ENCODE peak calls at places on chromosomes 6 and 20, in eight cellular contexts. One of them, this sample, is unnamed.

GRCh38 chr6:106997392-106998257 is 23.1 kb upstream of the CD24 start:
- DNase-seq in CD8-positive, alpha-beta T cell: peak
- DNase-seq in activated CD4-positive, alpha-beta T cell treated with anti-CD3 and anti-CD28 coated beads, Interleukin-2, amount 50 U/mL, for 1 hour: peak
- DNase-seq in ovary: peak
- DNase-seq in islet precursor cell: peak
- DNase-seq in AG08395: peak
- DNase-seq in glomerular endothelial cell: no peak
- DNase-seq in foreskin fibroblast: peak
- DNase-seq in this sample: peak

GRCh38 chr6:4577406-4577805 is 198.8 kb upstream of the CDYL start:
- DNase-seq in CD8-positive, alpha-beta T cell: no peak
- DNase-seq in activated CD4-positive, alpha-beta T cell treated with anti-CD3 and anti-CD28 coated beads, Interleukin-2, amount 50 U/mL, for 1 hour: no peak
- DNase-seq in ovary: no peak
- DNase-seq in islet precursor cell: no peak
- DNase-seq in AG08395: peak
- DNase-seq in glomerular endothelial cell: no peak
- DNase-seq in foreskin fibroblast: peak
- DNase-seq in this sample: no peak

GRCh38 chr20:17036546-17036945 is 190.3 kb upstream of the PCSK2 start:
- DNase-seq in CD8-positive, alpha-beta T cell: no peak
- DNase-seq in activated CD4-positive, alpha-beta T cell treated with anti-CD3 and anti-CD28 coated beads, Interleukin-2, amount 50 U/mL, for 1 hour: no peak
- DNase-seq in ovary: no peak
- DNase-seq in islet precursor cell: peak
- DNase-seq in AG08395: no peak
- DNase-seq in glomerular endothelial cell: no peak
- DNase-seq in foreskin fibroblast: no peak
- DNase-seq in this sample: no peak

GRCh38 chr6:153059757-153060156 is 57.2 kb upstream of the MTRF1L start:
- DNase-seq in CD8-positive, alpha-beta T cell: no peak
- DNase-seq in activated CD4-positive, alpha-beta T cell treated with anti-CD3 and anti-CD28 coated beads, Interleukin-2, amount 50 U/mL, for 1 hour: no peak
- DNase-seq in ovary: no peak
- DNase-seq in islet precursor cell: no peak
- DNase-seq in AG08395: no peak
- DNase-seq in glomerular endothelial cell: no peak
- DNase-seq in foreskin fibroblast: no peak
- DNase-seq in this sample: no peak

GRCh38 chr6:43250992-43251373 is 7.7 kb downstream of the TTBK1 start:
- DNase-seq in CD8-positive, alpha-beta T cell: no peak
- DNase-seq in activated CD4-positive, alpha-beta T cell treated with anti-CD3 and anti-CD28 coated beads, Interleukin-2, amount 50 U/mL, for 1 hour: no peak
- DNase-seq in ovary: no peak
- DNase-seq in islet precursor cell: no peak
- DNase-seq in AG08395: no peak
- DNase-seq in glomerular endothelial cell: no peak
- DNase-seq in foreskin fibroblast: no peak
- DNase-seq in this sample: no peak

GRCh38 chr20:25987073-25987927 is 290.6 kb upstream of the ZNF337 start:
- DNase-seq in CD8-positive, alpha-beta T cell: peak
- DNase-seq in activated CD4-positive, alpha-beta T cell treated with anti-CD3 and anti-CD28 coated beads, Interleukin-2, amount 50 U/mL, for 1 hour: peak
- DNase-seq in ovary: peak
- DNase-seq in islet precursor cell: peak
- DNase-seq in AG08395: peak
- DNase-seq in glomerular endothelial cell: no peak
- DNase-seq in foreskin fibroblast: no peak
- DNase-seq in this sample: peak

GRCh38 chr6:90072961-90073464 is 178.7 kb downstream of the GJA10 start:
- DNase-seq in CD8-positive, alpha-beta T cell: no peak
- DNase-seq in activated CD4-positive, alpha-beta T cell treated with anti-CD3 and anti-CD28 coated beads, Interleukin-2, amount 50 U/mL, for 1 hour: no peak
- DNase-seq in ovary: no peak
- DNase-seq in islet precursor cell: no peak
- DNase-seq in AG08395: no peak
- DNase-seq in glomerular endothelial cell: no peak
- DNase-seq in foreskin fibroblast: no peak
- DNase-seq in this sample: no peak

GRCh38 chr6:73031094-73031782 is 194.1 kb downstream of the KHDC1L start:
- DNase-seq in CD8-positive, alpha-beta T cell: no peak
- DNase-seq in activated CD4-positive, alpha-beta T cell treated with anti-CD3 and anti-CD28 coated beads, Interleukin-2, amount 50 U/mL, for 1 hour: no peak
- DNase-seq in ovary: no peak
- DNase-seq in islet precursor cell: no peak
- DNase-seq in AG08395: no peak
- DNase-seq in glomerular endothelial cell: no peak
- DNase-seq in foreskin fibroblast: no peak
- DNase-seq in this sample: no peak

GRCh38 chr6:135739288-135739687 is 112.2 kb upstream of the PDE7B start:
- DNase-seq in CD8-positive, alpha-beta T cell: no peak
- DNase-seq in activated CD4-positive, alpha-beta T cell treated with anti-CD3 and anti-CD28 coated beads, Interleukin-2, amount 50 U/mL, for 1 hour: no peak
- DNase-seq in ovary: no peak
- DNase-seq in islet precursor cell: no peak
- DNase-seq in AG08395: peak
- DNase-seq in glomerular endothelial cell: no peak
- DNase-seq in foreskin fibroblast: no peak
- DNase-seq in this sample: no peak

GRCh38 chr6:49454787-49455709 is 8.0 kb downstream of the MMUT start:
- DNase-seq in CD8-positive, alpha-beta T cell: no peak
- DNase-seq in activated CD4-positive, alpha-beta T cell treated with anti-CD3 and anti-CD28 coated beads, Interleukin-2, amount 50 U/mL, for 1 hour: no peak
- DNase-seq in ovary: no peak
- DNase-seq in islet precursor cell: no peak
- DNase-seq in AG08395: no peak
- DNase-seq in glomerular endothelial cell: no peak
- DNase-seq in foreskin fibroblast: no peak
- DNase-seq in this sample: no peak

GRCh38 chr6:51818520-51819022 is 268.8 kb downstream of the PKHD1 start:
- DNase-seq in CD8-positive, alpha-beta T cell: no peak
- DNase-seq in activated CD4-positive, alpha-beta T cell treated with anti-CD3 and anti-CD28 coated beads, Interleukin-2, amount 50 U/mL, for 1 hour: no peak
- DNase-seq in ovary: no peak
- DNase-seq in islet precursor cell: no peak
- DNase-seq in AG08395: no peak
- DNase-seq in glomerular endothelial cell: no peak
- DNase-seq in foreskin fibroblast: no peak
- DNase-seq in this sample: no peak

GRCh38 chr6:157047951-157048350 is 270.8 kb downstream of the ARID1B start:
- DNase-seq in CD8-positive, alpha-beta T cell: no peak
- DNase-seq in activated CD4-positive, alpha-beta T cell treated with anti-CD3 and anti-CD28 coated beads, Interleukin-2, amount 50 U/mL, for 1 hour: no peak
- DNase-seq in ovary: no peak
- DNase-seq in islet precursor cell: no peak
- DNase-seq in AG08395: no peak
- DNase-seq in glomerular endothelial cell: no peak
- DNase-seq in foreskin fibroblast: no peak
- DNase-seq in this sample: no peak

GRCh38 chr20:23097636-23098580 is 11.8 kb upstream of the CD93 start:
- DNase-seq in CD8-positive, alpha-beta T cell: no peak
- DNase-seq in activated CD4-positive, alpha-beta T cell treated with anti-CD3 and anti-CD28 coated beads, Interleukin-2, amount 50 U/mL, for 1 hour: no peak
- DNase-seq in ovary: no peak
- DNase-seq in islet precursor cell: no peak
- DNase-seq in AG08395: no peak
- DNase-seq in glomerular endothelial cell: no peak
- DNase-seq in foreskin fibroblast: no peak
- DNase-seq in this sample: no peak

GRCh38 chr6:158852312-158853071 is 33.3 kb upstream of the EZR start:
- DNase-seq in CD8-positive, alpha-beta T cell: peak
- DNase-seq in activated CD4-positive, alpha-beta T cell treated with anti-CD3 and anti-CD28 coated beads, Interleukin-2, amount 50 U/mL, for 1 hour: no peak
- DNase-seq in ovary: no peak
- DNase-seq in islet precursor cell: peak
- DNase-seq in AG08395: no peak
- DNase-seq in glomerular endothelial cell: no peak
- DNase-seq in foreskin fibroblast: no peak
- DNase-seq in this sample: no peak

GRCh38 chr6:151690768-151691562 is 116.5 kb upstream of the ESR1 start:
- DNase-seq in CD8-positive, alpha-beta T cell: no peak
- DNase-seq in activated CD4-positive, alpha-beta T cell treated with anti-CD3 and anti-CD28 coated beads, Interleukin-2, amount 50 U/mL, for 1 hour: no peak
- DNase-seq in ovary: no peak
- DNase-seq in islet precursor cell: no peak
- DNase-seq in AG08395: peak
- DNase-seq in glomerular endothelial cell: no peak
- DNase-seq in foreskin fibroblast: peak
- DNase-seq in this sample: no peak

GRCh38 chr20:34475979-34476736 is 40.1 kb upstream of the DYNLRB1 start:
- DNase-seq in CD8-positive, alpha-beta T cell: peak
- DNase-seq in activated CD4-positive, alpha-beta T cell treated with anti-CD3 and anti-CD28 coated beads, Interleukin-2, amount 50 U/mL, for 1 hour: peak
- DNase-seq in ovary: peak
- DNase-seq in islet precursor cell: peak
- DNase-seq in AG08395: peak
- DNase-seq in glomerular endothelial cell: no peak
- DNase-seq in foreskin fibroblast: no peak
- DNase-seq in this sample: peak

GRCh38 chr20:44900231-44900854 is 9.5 kb upstream of the PABPC1L start:
- DNase-seq in CD8-positive, alpha-beta T cell: no peak
- DNase-seq in activated CD4-positive, alpha-beta T cell treated with anti-CD3 and anti-CD28 coated beads, Interleukin-2, amount 50 U/mL, for 1 hour: no peak
- DNase-seq in ovary: no peak
- DNase-seq in islet precursor cell: no peak
- DNase-seq in AG08395: no peak
- DNase-seq in glomerular endothelial cell: no peak
- DNase-seq in foreskin fibroblast: no peak
- DNase-seq in this sample: no peak

GRCh38 chr20:8996817-8997512 is 71.9 kb upstream of the PLCB4 start:
- DNase-seq in CD8-positive, alpha-beta T cell: no peak
- DNase-seq in activated CD4-positive, alpha-beta T cell treated with anti-CD3 and anti-CD28 coated beads, Interleukin-2, amount 50 U/mL, for 1 hour: no peak
- DNase-seq in ovary: no peak
- DNase-seq in islet precursor cell: no peak
- DNase-seq in AG08395: no peak
- DNase-seq in glomerular endothelial cell: no peak
- DNase-seq in foreskin fibroblast: no peak
- DNase-seq in this sample: no peak

GRCh38 chr6:10403385-10404106 is 11.3 kb downstream of the TFAP2A start:
- DNase-seq in CD8-positive, alpha-beta T cell: no peak
- DNase-seq in activated CD4-positive, alpha-beta T cell treated with anti-CD3 and anti-CD28 coated beads, Interleukin-2, amount 50 U/mL, for 1 hour: no peak
- DNase-seq in ovary: no peak
- DNase-seq in islet precursor cell: peak
- DNase-seq in AG08395: peak
- DNase-seq in glomerular endothelial cell: no peak
- DNase-seq in foreskin fibroblast: peak
- DNase-seq in this sample: no peak

GRCh38 chr6:104625536-104625935 is 234.2 kb downstream of the HACE1 start:
- DNase-seq in CD8-positive, alpha-beta T cell: no peak
- DNase-seq in activated CD4-positive, alpha-beta T cell treated with anti-CD3 and anti-CD28 coated beads, Interleukin-2, amount 50 U/mL, for 1 hour: no peak
- DNase-seq in ovary: no peak
- DNase-seq in islet precursor cell: peak
- DNase-seq in AG08395: peak
- DNase-seq in glomerular endothelial cell: no peak
- DNase-seq in foreskin fibroblast: peak
- DNase-seq in this sample: no peak

GRCh38 chr6:82612475-82612874 is 248.9 kb downstream of the TPBG start:
- DNase-seq in CD8-positive, alpha-beta T cell: no peak
- DNase-seq in activated CD4-positive, alpha-beta T cell treated with anti-CD3 and anti-CD28 coated beads, Interleukin-2, amount 50 U/mL, for 1 hour: no peak
- DNase-seq in ovary: no peak
- DNase-seq in islet precursor cell: no peak
- DNase-seq in AG08395: no peak
- DNase-seq in glomerular endothelial cell: no peak
- DNase-seq in foreskin fibroblast: no peak
- DNase-seq in this sample: no peak

GRCh38 chr6:159819098-159819497 is 19.0 kb downstream of the PNLDC1 start:
- DNase-seq in CD8-positive, alpha-beta T cell: no peak
- DNase-seq in activated CD4-positive, alpha-beta T cell treated with anti-CD3 and anti-CD28 coated beads, Interleukin-2, amount 50 U/mL, for 1 hour: no peak
- DNase-seq in ovary: no peak
- DNase-seq in islet precursor cell: no peak
- DNase-seq in AG08395: no peak
- DNase-seq in glomerular endothelial cell: no peak
- DNase-seq in foreskin fibroblast: no peak
- DNase-seq in this sample: no peak

GRCh38 chr20:15176929-15177328 is 839.5 kb upstream of the FLRT3 start:
- DNase-seq in CD8-positive, alpha-beta T cell: no peak
- DNase-seq in activated CD4-positive, alpha-beta T cell treated with anti-CD3 and anti-CD28 coated beads, Interleukin-2, amount 50 U/mL, for 1 hour: no peak
- DNase-seq in ovary: no peak
- DNase-seq in islet precursor cell: no peak
- DNase-seq in AG08395: no peak
- DNase-seq in glomerular endothelial cell: no peak
- DNase-seq in foreskin fibroblast: no peak
- DNase-seq in this sample: no peak

GRCh38 chr6:91341473-91341872 is 754.6 kb upstream of the MAP3K7 start:
- DNase-seq in CD8-positive, alpha-beta T cell: no peak
- DNase-seq in activated CD4-positive, alpha-beta T cell treated with anti-CD3 and anti-CD28 coated beads, Interleukin-2, amount 50 U/mL, for 1 hour: no peak
- DNase-seq in ovary: no peak
- DNase-seq in islet precursor cell: no peak
- DNase-seq in AG08395: no peak
- DNase-seq in glomerular endothelial cell: no peak
- DNase-seq in foreskin fibroblast: no peak
- DNase-seq in this sample: no peak

GRCh38 chr6:131678401-131678800 is 22.8 kb downstream of the OR2A4 start:
- DNase-seq in CD8-positive, alpha-beta T cell: no peak
- DNase-seq in activated CD4-positive, alpha-beta T cell treated with anti-CD3 and anti-CD28 coated beads, Interleukin-2, amount 50 U/mL, for 1 hour: no peak
- DNase-seq in ovary: no peak
- DNase-seq in islet precursor cell: no peak
- DNase-seq in AG08395: no peak
- DNase-seq in glomerular endothelial cell: no peak
- DNase-seq in foreskin fibroblast: no peak
- DNase-seq in this sample: no peak

GRCh38 chr6:46246081-46246480 is 75.3 kb upstream of the ENPP5 start:
- DNase-seq in CD8-positive, alpha-beta T cell: no peak
- DNase-seq in activated CD4-positive, alpha-beta T cell treated with anti-CD3 and anti-CD28 coated beads, Interleukin-2, amount 50 U/mL, for 1 hour: no peak
- DNase-seq in ovary: no peak
- DNase-seq in islet precursor cell: no peak
- DNase-seq in AG08395: no peak
- DNase-seq in glomerular endothelial cell: no peak
- DNase-seq in foreskin fibroblast: no peak
- DNase-seq in this sample: no peak

GRCh38 chr6:53635322-53635721 is 30.2 kb downstream of the KLHL31 start:
- DNase-seq in CD8-positive, alpha-beta T cell: no peak
- DNase-seq in activated CD4-positive, alpha-beta T cell treated with anti-CD3 and anti-CD28 coated beads, Interleukin-2, amount 50 U/mL, for 1 hour: no peak
- DNase-seq in ovary: no peak
- DNase-seq in islet precursor cell: no peak
- DNase-seq in AG08395: no peak
- DNase-seq in glomerular endothelial cell: no peak
- DNase-seq in foreskin fibroblast: no peak
- DNase-seq in this sample: no peak

GRCh38 chr6:62492192-62492822 is 206.3 kb upstream of the KHDRBS2 start:
- DNase-seq in CD8-positive, alpha-beta T cell: no peak
- DNase-seq in activated CD4-positive, alpha-beta T cell treated with anti-CD3 and anti-CD28 coated beads, Interleukin-2, amount 50 U/mL, for 1 hour: no peak
- DNase-seq in ovary: no peak
- DNase-seq in islet precursor cell: no peak
- DNase-seq in AG08395: no peak
- DNase-seq in glomerular endothelial cell: no peak
- DNase-seq in foreskin fibroblast: no peak
- DNase-seq in this sample: no peak

GRCh38 chr20:58482416-58482815 is 32.8 kb downstream of the APCDD1L start:
- DNase-seq in CD8-positive, alpha-beta T cell: no peak
- DNase-seq in activated CD4-positive, alpha-beta T cell treated with anti-CD3 and anti-CD28 coated beads, Interleukin-2, amount 50 U/mL, for 1 hour: no peak
- DNase-seq in ovary: no peak
- DNase-seq in islet precursor cell: no peak
- DNase-seq in AG08395: no peak
- DNase-seq in glomerular endothelial cell: peak
- DNase-seq in foreskin fibroblast: no peak
- DNase-seq in this sample: no peak

GRCh38 chr6:154937306-154938244 is 57.5 kb upstream of the TIAM2 start:
- DNase-seq in CD8-positive, alpha-beta T cell: no peak
- DNase-seq in activated CD4-positive, alpha-beta T cell treated with anti-CD3 and anti-CD28 coated beads, Interleukin-2, amount 50 U/mL, for 1 hour: no peak
- DNase-seq in ovary: no peak
- DNase-seq in islet precursor cell: peak
- DNase-seq in AG08395: no peak
- DNase-seq in glomerular endothelial cell: no peak
- DNase-seq in foreskin fibroblast: no peak
- DNase-seq in this sample: no peak

GRCh38 chr6:159875194-159875593 is 15.6 kb upstream of the MAS1 start:
- DNase-seq in CD8-positive, alpha-beta T cell: no peak
- DNase-seq in activated CD4-positive, alpha-beta T cell treated with anti-CD3 and anti-CD28 coated beads, Interleukin-2, amount 50 U/mL, for 1 hour: no peak
- DNase-seq in ovary: no peak
- DNase-seq in islet precursor cell: peak
- DNase-seq in AG08395: no peak
- DNase-seq in glomerular endothelial cell: no peak
- DNase-seq in foreskin fibroblast: no peak
- DNase-seq in this sample: no peak

GRCh38 chr20:48180039-48180438 is 394.8 kb upstream of the SULF2 start:
- DNase-seq in CD8-positive, alpha-beta T cell: no peak
- DNase-seq in activated CD4-positive, alpha-beta T cell treated with anti-CD3 and anti-CD28 coated beads, Interleukin-2, amount 50 U/mL, for 1 hour: no peak
- DNase-seq in ovary: no peak
- DNase-seq in islet precursor cell: no peak
- DNase-seq in AG08395: no peak
- DNase-seq in glomerular endothelial cell: no peak
- DNase-seq in foreskin fibroblast: no peak
- DNase-seq in this sample: no peak

GRCh38 chr6:7674291-7674690 is 51.6 kb upstream of the BMP6 start:
- DNase-seq in CD8-positive, alpha-beta T cell: no peak
- DNase-seq in activated CD4-positive, alpha-beta T cell treated with anti-CD3 and anti-CD28 coated beads, Interleukin-2, amount 50 U/mL, for 1 hour: no peak
- DNase-seq in ovary: no peak
- DNase-seq in islet precursor cell: no peak
- DNase-seq in AG08395: no peak
- DNase-seq in glomerular endothelial cell: no peak
- DNase-seq in foreskin fibroblast: no peak
- DNase-seq in this sample: no peak

GRCh38 chr6:34424200-34425131 is 1.4 kb downstream of the RPS10 start:
- DNase-seq in CD8-positive, alpha-beta T cell: no peak
- DNase-seq in activated CD4-positive, alpha-beta T cell treated with anti-CD3 and anti-CD28 coated beads, Interleukin-2, amount 50 U/mL, for 1 hour: no peak
- DNase-seq in ovary: no peak
- DNase-seq in islet precursor cell: no peak
- DNase-seq in AG08395: no peak
- DNase-seq in glomerular endothelial cell: no peak
- DNase-seq in foreskin fibroblast: no peak
- DNase-seq in this sample: no peak